ENCODE peak calls at places on chromosomes 12 and 14, in four cellular contexts. One of them, this sample, is unnamed.
A peak's percentile ranks its signal among the peaks of the same experiment; 100 is the strongest.

GRCh38 chr14:31827325-31827724 is 249.8 kb upstream of the ARHGAP5 start:
- DNase-seq in H1: no peak
- DNase-seq in HCT116: no peak
- DNase-seq in HepG2: no peak
- DNase-seq in this sample: no peak

GRCh38 chr12:98296462-98297079 is 218.8 kb upstream of the TMPO start:
- DNase-seq in H1: peak; percentile 60
- DNase-seq in HCT116: no peak
- DNase-seq in HepG2: no peak
- DNase-seq in this sample: no peak

GRCh38 chr12:53324113-53324778 is 2.8 kb upstream of the AAAS start:
- DNase-seq in H1: peak; percentile 60
- DNase-seq in HCT116: no peak
- DNase-seq in HepG2: no peak
- DNase-seq in this sample: no peak

GRCh38 chr12:2998789-2999264 is 39.6 kb downstream of the TEAD4 start:
- DNase-seq in H1: peak; percentile 74
- DNase-seq in HCT116: no peak
- DNase-seq in HepG2: no peak
- DNase-seq in this sample: no peak

GRCh38 chr12:124687695-124688301 is 120.4 kb upstream of the NCOR2 start:
- DNase-seq in H1: no peak
- DNase-seq in HCT116: no peak
- DNase-seq in HepG2: no peak
- DNase-seq in this sample: peak; percentile 58

GRCh38 chr12:100877776-100878175 is 83.2 kb downstream of the ANO4 start:
- DNase-seq in H1: no peak
- DNase-seq in HCT116: no peak
- DNase-seq in HepG2: no peak
- DNase-seq in this sample: no peak

GRCh38 chr14:56666716-56667115 is 87.1 kb downstream of the TMEM260 start:
- DNase-seq in H1: no peak
- DNase-seq in HCT116: no peak
- DNase-seq in HepG2: no peak
- DNase-seq in this sample: peak; percentile 15

GRCh38 chr14:100850841-100851585 is 25.1 kb downstream of the MEG3 start:
- DNase-seq in H1: peak; percentile 95
- DNase-seq in HCT116: peak; percentile 74
- DNase-seq in HepG2: peak; percentile 48
- DNase-seq in this sample: peak; percentile 32

GRCh38 chr12:101110856-101111255 is 99.2 kb downstream of the SLC5A8 start:
- DNase-seq in H1: no peak
- DNase-seq in HCT116: no peak
- DNase-seq in HepG2: no peak
- DNase-seq in this sample: no peak

GRCh38 chr12:107670999-107671643 is 14.5 kb upstream of the PWP1 start:
- DNase-seq in H1: peak; percentile 82
- DNase-seq in HCT116: peak; percentile 19
- DNase-seq in HepG2: peak; percentile 33
- DNase-seq in this sample: peak; percentile 35

GRCh38 chr12:59973515-59973914 is 377.7 kb downstream of the SLC16A7 start:
- DNase-seq in H1: no peak
- DNase-seq in HCT116: peak; percentile 40
- DNase-seq in HepG2: no peak
- DNase-seq in this sample: peak; percentile 67

GRCh38 chr14:49946320-49947141 is 53.6 kb downstream of the ARF6 start:
- DNase-seq in H1: no peak
- DNase-seq in HCT116: no peak
- DNase-seq in HepG2: peak; percentile 32
- DNase-seq in this sample: peak; percentile 86

GRCh38 chr12:11654338-11654737 is 4.9 kb downstream of the ETV6 start:
- DNase-seq in H1: no peak
- DNase-seq in HCT116: no peak
- DNase-seq in HepG2: no peak
- DNase-seq in this sample: no peak

GRCh38 chr14:60670994-60671393 is 21.7 kb upstream of the SIX1 start:
- DNase-seq in H1: no peak
- DNase-seq in HCT116: no peak
- DNase-seq in HepG2: no peak
- DNase-seq in this sample: no peak

GRCh38 chr14:40280652-40281051 is 848.4 kb upstream of the FBXO33 start:
- DNase-seq in H1: no peak
- DNase-seq in HCT116: no peak
- DNase-seq in HepG2: no peak
- DNase-seq in this sample: no peak

GRCh38 chr12:11963841-11964471 is 106.8 kb upstream of the BCL2L14 start:
- DNase-seq in H1: no peak
- DNase-seq in HCT116: no peak
- DNase-seq in HepG2: no peak
- DNase-seq in this sample: no peak

GRCh38 chr12:60194682-60195081 is 598.9 kb downstream of the SLC16A7 start:
- DNase-seq in H1: no peak
- DNase-seq in HCT116: no peak
- DNase-seq in HepG2: no peak
- DNase-seq in this sample: peak; percentile 22

GRCh38 chr14:21070083-21070609 is at the start of gene ARHGEF40:
- DNase-seq in H1: no peak
- DNase-seq in HCT116: no peak
- DNase-seq in HepG2: no peak
- DNase-seq in this sample: peak; percentile 8

GRCh38 chr14:102481371-102481770 is 28.2 kb downstream of the ANKRD9 start:
- DNase-seq in H1: no peak
- DNase-seq in HCT116: no peak
- DNase-seq in HepG2: no peak
- DNase-seq in this sample: no peak

GRCh38 chr12:21418403-21418802 is 19.1 kb upstream of the PYROXD1 start:
- DNase-seq in H1: no peak
- DNase-seq in HCT116: no peak
- DNase-seq in HepG2: no peak
- DNase-seq in this sample: no peak

GRCh38 chr12:1864867-1865266 is 44.5 kb downstream of the LRTM2 start:
- DNase-seq in H1: no peak
- DNase-seq in HCT116: no peak
- DNase-seq in HepG2: no peak
- DNase-seq in this sample: no peak

GRCh38 chr14:101506211-101506920 is 54.9 kb upstream of the DIO3 start:
- DNase-seq in H1: no peak
- DNase-seq in HCT116: no peak
- DNase-seq in HepG2: no peak
- DNase-seq in this sample: no peak

GRCh38 chr12:107805488-107806180 is 31.1 kb downstream of the ASCL4 start:
- DNase-seq in H1: no peak
- DNase-seq in HCT116: no peak
- DNase-seq in HepG2: no peak
- DNase-seq in this sample: no peak

GRCh38 chr12:121214855-121215745 is 5.2 kb downstream of the P2RX4 start:
- DNase-seq in H1: no peak
- DNase-seq in HCT116: peak; percentile 75
- DNase-seq in HepG2: peak; percentile 38
- DNase-seq in this sample: peak; percentile 76

GRCh38 chr12:59084758-59085383 is 164.6 kb upstream of the LRIG3 start:
- DNase-seq in H1: peak; percentile 46
- DNase-seq in HCT116: no peak
- DNase-seq in HepG2: no peak
- DNase-seq in this sample: peak; percentile 69

GRCh38 chr14:93008381-93008780 is 85.4 kb downstream of the CHGA start:
- DNase-seq in H1: no peak
- DNase-seq in HCT116: no peak
- DNase-seq in HepG2: no peak
- DNase-seq in this sample: peak; percentile 44

GRCh38 chr12:32025906-32026305 is 66.7 kb downstream of the RESF1 start:
- DNase-seq in H1: no peak
- DNase-seq in HCT116: no peak
- DNase-seq in HepG2: no peak
- DNase-seq in this sample: no peak

GRCh38 chr12:115378296-115378695 is 694.3 kb upstream of the TBX3 start:
- DNase-seq in H1: no peak
- DNase-seq in HCT116: no peak
- DNase-seq in HepG2: no peak
- DNase-seq in this sample: no peak

GRCh38 chr12:59980491-59980890 is 384.7 kb downstream of the SLC16A7 start:
- DNase-seq in H1: no peak
- DNase-seq in HCT116: no peak
- DNase-seq in HepG2: no peak
- DNase-seq in this sample: no peak

GRCh38 chr14:102392506-102392905 is 29.8 kb downstream of the TECPR2 start:
- DNase-seq in H1: no peak
- DNase-seq in HCT116: no peak
- DNase-seq in HepG2: no peak
- DNase-seq in this sample: no peak

GRCh38 chr12:103727638-103728037 is 113.4 kb downstream of the NT5DC3 start:
- DNase-seq in H1: no peak
- DNase-seq in HCT116: no peak
- DNase-seq in HepG2: no peak
- DNase-seq in this sample: no peak

GRCh38 chr14:80498533-80498932 is 287.2 kb upstream of the DIO2 start:
- DNase-seq in H1: no peak
- DNase-seq in HCT116: no peak
- DNase-seq in HepG2: no peak
- DNase-seq in this sample: no peak

GRCh38 chr12:129193263-129193871 is 340.1 kb downstream of the GLT1D1 start:
- DNase-seq in H1: peak; percentile 85
- DNase-seq in HCT116: no peak
- DNase-seq in HepG2: no peak
- DNase-seq in this sample: no peak
- TF ChIP-seq CTCF in H1: peak; percentile 54
- TF ChIP-seq CTCF in HCT116: peak; percentile 72
- TF ChIP-seq CTCF in HepG2: peak; percentile 64
- TF ChIP-seq CTCF in this sample: peak; percentile 42

GRCh38 chr14:37874429-37875109 is 279.1 kb downstream of the TTC6 start:
- DNase-seq in H1: peak; percentile 99
- DNase-seq in HCT116: peak; percentile 57
- DNase-seq in HepG2: peak; percentile 90
- DNase-seq in this sample: peak; percentile 69
- TF ChIP-seq POLR2AphosphoS5 in H1: no peak
- TF ChIP-seq POLR2AphosphoS5 in HCT116: no peak
- TF ChIP-seq POLR2AphosphoS5 in HepG2: no peak
- TF ChIP-seq POLR2AphosphoS5 in this sample: no peak

DNA sequence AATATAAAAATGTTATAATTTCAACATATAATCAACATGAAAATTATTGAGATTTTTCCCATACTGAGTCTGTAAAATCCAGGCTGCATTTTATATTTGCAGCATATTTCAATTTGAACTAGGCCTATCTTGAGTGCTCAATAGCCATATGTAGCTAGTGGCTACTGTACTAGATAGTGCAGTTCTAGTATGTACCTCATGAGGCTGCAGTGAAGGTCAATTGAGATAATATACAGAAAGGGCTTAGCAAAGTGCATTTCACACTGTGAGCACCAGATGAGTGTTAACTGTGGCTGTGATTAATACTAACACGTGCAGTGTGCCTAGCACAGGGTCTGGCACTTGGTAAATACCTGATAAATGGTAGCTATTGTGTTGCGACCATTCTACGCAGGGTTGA is 5.4 kb upstream of the SLC22A17 start:
- DNase-seq in H1: no peak
- DNase-seq in HCT116: no peak
- DNase-seq in HepG2: no peak
- DNase-seq in this sample: no peak
- H4K20me1 ChIP-seq in H1: peaks cover 8% of the 10 kb centered on the region
- H4K20me1 ChIP-seq in HCT116: no peaks in the 10 kb centered on the region
- H4K20me1 ChIP-seq in HepG2: no peaks in the 10 kb centered on the region
- H4K20me1 ChIP-seq in this sample: no peaks in the 10 kb centered on the region

DNA sequence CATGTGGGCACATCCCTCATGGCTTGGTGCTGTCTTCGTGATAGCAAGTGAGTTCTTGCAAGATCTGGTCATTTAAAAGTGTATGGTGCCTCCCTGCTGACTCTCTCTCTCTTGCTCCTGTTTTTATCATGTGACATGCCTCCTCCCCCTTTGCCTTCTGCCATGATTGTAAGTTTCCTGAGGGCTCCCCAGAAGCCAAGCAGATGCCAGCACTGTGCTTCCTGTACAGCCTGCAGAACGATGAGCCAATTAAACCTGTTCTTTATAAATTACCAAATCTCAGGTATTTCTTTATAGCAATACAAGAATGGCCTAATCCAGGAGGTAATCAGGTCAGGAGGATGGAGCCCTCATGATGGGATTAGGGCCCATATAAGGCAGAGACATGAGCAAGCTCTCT is 116.3 kb downstream of the DPF3 start:
- DNase-seq in H1: no peak
- DNase-seq in HCT116: no peak
- DNase-seq in HepG2: no peak
- DNase-seq in this sample: no peak
- TF ChIP-seq CTCF in H1: no peak
- TF ChIP-seq CTCF in HCT116: no peak
- TF ChIP-seq CTCF in HepG2: no peak
- TF ChIP-seq CTCF in this sample: no peak

GRCh38 chr12:132530451-132530850 is 40.5 kb downstream of the FBRSL1 start:
- DNase-seq in H1: no peak
- DNase-seq in HCT116: no peak
- DNase-seq in HepG2: no peak
- DNase-seq in this sample: no peak
- TF ChIP-seq POLR2AphosphoS5 in H1: no peak
- TF ChIP-seq POLR2AphosphoS5 in HCT116: no peak
- TF ChIP-seq POLR2AphosphoS5 in HepG2: no peak
- TF ChIP-seq POLR2AphosphoS5 in this sample: no peak

DNA sequence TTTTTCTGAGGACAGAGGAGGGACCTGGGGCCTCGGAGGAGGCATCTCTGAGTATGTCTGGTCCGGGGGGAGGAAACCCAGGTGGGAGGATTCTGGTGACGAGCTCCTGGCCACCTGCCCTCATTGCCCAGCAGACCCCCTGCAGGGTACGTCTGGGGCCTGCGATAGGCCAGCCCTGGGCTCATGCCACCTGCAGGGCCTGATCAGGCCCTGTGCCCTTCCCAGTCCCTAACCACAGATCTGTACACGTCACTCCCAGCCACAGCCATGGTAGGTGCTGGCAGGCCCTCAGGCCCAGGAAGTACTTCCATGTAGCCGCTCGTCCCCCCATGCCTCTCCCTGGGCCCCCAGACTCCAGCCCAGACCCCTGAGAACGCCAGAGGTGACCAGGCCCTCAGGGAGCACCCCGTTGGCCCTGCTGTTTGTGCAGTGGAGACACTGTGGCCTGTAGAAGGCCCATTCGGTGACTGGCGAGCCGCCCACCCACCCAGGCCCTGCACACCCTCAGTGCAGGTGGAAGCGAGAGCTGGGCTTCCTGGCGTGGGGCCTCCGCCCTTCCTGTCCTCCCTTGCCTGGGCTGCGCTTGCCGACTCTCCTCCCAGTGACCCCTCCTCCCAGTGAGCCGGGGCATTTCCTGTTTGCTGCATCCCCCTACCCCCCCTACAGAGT is 5.7 kb downstream of the INF2 start:
- DNase-seq in H1: no peak
- DNase-seq in HCT116: no peak
- DNase-seq in HepG2: no peak
- DNase-seq in this sample: no peak
- H4K20me1 ChIP-seq in H1: peaks cover 4% of the 10 kb centered on the region
- H4K20me1 ChIP-seq in HCT116: no peaks in the 10 kb centered on the region
- H4K20me1 ChIP-seq in HepG2: peaks cover 27% of the 10 kb centered on the region
- H4K20me1 ChIP-seq in this sample: no peaks in the 10 kb centered on the region